ENCODE peak calls at places on chromosomes 6 and 20, in five cellular contexts. K is hepatic stellate cell; Q is left lung; D is GM12865; W is stimulated activated CD4-positive, alpha-beta T cell treated with anti-CD3 and anti-CD28 coated beads, Interleukin-2, amount 100 ng/mL, for 48 hours. U is an unnamed sample.

GRCh38 chr6:137117605-137118004 is 55.8 kb downstream of the IL22RA2 start:
- DNase-seq in Q (no peak), W (no peak), K (no peak), D (no peak), U (no peak)

GRCh38 chr6:24495516-24495847 is 713 bp downstream of the ALDH5A1 start:
- DNase-seq in K (peak), D (peak), Q (peak), W (peak), U (peak)

GRCh38 chr20:59770270-59770669 is 163.2 kb downstream of the SYCP2 start:
- DNase-seq in W (no peak), Q (peak), D (no peak), K (no peak), U (no peak)

GRCh38 chr20:49979030-49979832 is 3.5 kb upstream of the SNAI1 start:
- DNase-seq in W (peak), D (peak), Q (peak), K (peak), U (no peak)

GRCh38 chr6:46888578-46888977 is 33.2 kb downstream of the ADGRF5 start:
- DNase-seq in D (no peak), Q (no peak), W (no peak), K (peak), U (no peak)

GRCh38 chr20:35144694-35145093 is 2.4 kb downstream of the EDEM2 start:
- DNase-seq in K (no peak), Q (no peak), W (no peak), D (peak), U (no peak)

GRCh38 chr6:69279805-69280204 is 517.0 kb downstream of the LMBRD1 start:
- DNase-seq in D (no peak), Q (peak), W (no peak), K (no peak), U (no peak)

GRCh38 chr6:156413156-156413555 is 364.0 kb upstream of the ARID1B start:
- DNase-seq in D (no peak), W (no peak), Q (no peak), K (no peak), U (no peak)

GRCh38 chr20:57290178-57290484 is 23.7 kb upstream of the BMP7 start:
- DNase-seq in K (no peak), D (no peak), Q (no peak), W (no peak), U (no peak)

GRCh38 chr6:29547573-29547972 is 12.0 kb downstream of the UBD start:
- DNase-seq in W (no peak), D (no peak), Q (no peak), K (no peak), U (no peak)

GRCh38 chr6:45923831-45924391 is 91.7 kb downstream of the CLIC5 start:
- DNase-seq in D (peak), W (peak), Q (no peak), K (peak), U (no peak)

GRCh38 chr20:63176448-63177133 is 39.3 kb downstream of the YTHDF1 start:
- DNase-seq in K (no peak), D (no peak), Q (no peak), W (no peak), U (no peak)

GRCh38 chr6:3870528-3870925 is 21.4 kb downstream of the FAM50B start:
- DNase-seq in Q (no peak), D (no peak), W (no peak), K (no peak), U (no peak)

GRCh38 chr6:32796848-32797776 is 19.7 kb downstream of the HLA-DOB start:
- DNase-seq in W (peak), D (peak), Q (peak), K (peak), U (peak)

GRCh38 chr20:46970937-46971630 is 76.4 kb downstream of the EYA2 start:
- DNase-seq in K (peak), W (no peak), Q (no peak), D (peak), U (no peak)

GRCh38 chr20:39885975-39886649 is 802.9 kb downstream of the MAFB start:
- DNase-seq in K (peak), Q (no peak), D (peak), W (no peak), U (peak)

GRCh38 chr6:133551847-133552331 is 310.7 kb downstream of the EYA4 start:
- DNase-seq in D (no peak), W (no peak), K (peak), Q (peak), U (no peak)

GRCh38 chr6:35280903-35281302 is 16.7 kb upstream of the DEF6 start:
- DNase-seq in K (no peak), D (no peak), W (no peak), Q (no peak), U (no peak)

GRCh38 chr6:30005482-30005881 is 55.6 kb upstream of the POLR1H start:
- DNase-seq in K (no peak), W (no peak), Q (no peak), D (no peak), U (no peak)

GRCh38 chr20:62461157-62461556 is 14.6 kb downstream of the GATA5 start:
- DNase-seq in W (no peak), Q (no peak), D (no peak), K (no peak), U (peak)

GRCh38 chr6:170516783-170517616 is 36.1 kb downstream of the PSMB1 start:
- DNase-seq in W (peak), K (peak), D (peak), Q (no peak), U (peak)

GRCh38 chr6:113584767-113585166 is 272.4 kb upstream of the MARCKS start:
- DNase-seq in K (no peak), D (no peak), Q (no peak), W (no peak), U (no peak)

GRCh38 chr20:61263084-61263695 is 11.1 kb downstream of the CDH4 start:
- DNase-seq in W (peak), K (peak), Q (no peak), D (no peak), U (no peak)

GRCh38 chr6:82525775-82526515 is 162.3 kb downstream of the TPBG start:
- DNase-seq in Q (no peak), D (no peak), W (no peak), K (no peak), U (no peak)

GRCh38 chr6:134119481-134119880 is 67.1 kb upstream of the SLC2A12 start:
- DNase-seq in K (no peak), W (no peak), D (no peak), Q (no peak), U (no peak)

GRCh38 chr6:42702200-42702599 is 20.2 kb downstream of the PRPH2 start:
- DNase-seq in D (peak), Q (no peak), W (no peak), K (peak), U (no peak)

GRCh38 chr6:15426395-15426794 is 180.5 kb downstream of the JARID2 start:
- DNase-seq in W (no peak), D (no peak), Q (no peak), K (no peak), U (no peak)

GRCh38 chr6:13267142-13267621 is 61.2 kb downstream of the TBC1D7 start:
- DNase-seq in W (no peak), K (no peak), Q (no peak), D (no peak), U (no peak)

GRCh38 chr6:21648475-21649050 is 55.0 kb downstream of the SOX4 start:
- DNase-seq in K (no peak), Q (no peak), W (no peak), D (peak), U (no peak)

GRCh38 chr20:45345104-45345936 is 2.9 kb downstream of the SDC4 start:
- DNase-seq in D (no peak), Q (peak), W (no peak), K (no peak), U (peak)

GRCh38 chr20:54469293-54469692 is 6.1 kb upstream of the DOK5 start:
- DNase-seq in K (no peak), D (no peak), Q (no peak), W (no peak), U (no peak)

GRCh38 chr20:59836768-59837167 is 96.7 kb downstream of the SYCP2 start:
- DNase-seq in Q (no peak), D (no peak), W (no peak), K (no peak), U (no peak)

GRCh38 chr6:151641028-151641427 is 147.2 kb downstream of the CCDC170 start:
- DNase-seq in W (no peak), Q (no peak), D (no peak), K (no peak), U (no peak)

U was measured in prostate gland.